ENCODE peak calls at places on chromosomes 11 and 22, in ten cellular contexts. O is SK-N-SH; W is CD8-positive, alpha-beta T cell; C is A549; I is right lobe of liver; P is neural progenitor cell; N is left ventricle myocardium inferior; X is H1; G is pancreas; T is tibial nerve. M is an unnamed sample.
A peak's percentile ranks its signal among the peaks of the same experiment; 100 is the strongest.

GRCh38 chr11:64534391-64534801 is 56.6 kb upstream of the SLC22A12 start:
- DNase-seq in O (no peak), W (no peak), G (peak; percentile 28), N (no peak), T (no peak), I (no peak), P (no peak), C (no peak), X (no peak), M (no peak)

GRCh38 chr11:35918716-35919115 is 25.1 kb upstream of the LDLRAD3 start:
- DNase-seq in P (peak; percentile 19), I (no peak), W (no peak), O (no peak), N (no peak), C (no peak), G (no peak), T (no peak), X (no peak), M (no peak)

GRCh38 chr11:82315093-82315492 is 418.6 kb downstream of the FAM181B start:
- DNase-seq in P (peak; percentile 70), O (peak; percentile 16), N (no peak), C (no peak), W (no peak), T (peak; percentile 12), X (peak; percentile 15), G (no peak), I (no peak), M (no peak)

GRCh38 chr22:22110548-22111266 is 128.1 kb upstream of the TOP3B start:
- DNase-seq in P (peak; percentile 62), N (no peak), C (peak; percentile 52), G (no peak), O (peak; percentile 76), I (no peak), W (no peak), T (no peak), X (no peak), M (peak; percentile 26)

GRCh38 chr11:22304337-22304961 is 33.7 kb upstream of the SLC17A6 start:
- DNase-seq in P (peak; percentile 55), G (no peak), O (peak; percentile 44), T (no peak), W (no peak), C (peak; percentile 21), I (no peak), N (no peak), X (no peak), M (no peak)

GRCh38 chr11:66327171-66328035 is 8.8 kb downstream of the RIN1 start:
- DNase-seq in C (no peak), P (no peak), O (peak; percentile 33), G (no peak), T (no peak), X (no peak), N (no peak), I (no peak), W (no peak), M (no peak)

GRCh38 chr11:96279421-96280290 is 63.3 kb downstream of the MAML2 start:
- DNase-seq in G (no peak), W (no peak), T (no peak), P (no peak), N (no peak), I (no peak), C (no peak), X (no peak), O (no peak), M (no peak)

GRCh38 chr11:697028-697491 is 1.4 kb downstream of the TMEM80 start:
- DNase-seq in W (no peak), T (no peak), C (no peak), X (no peak), O (no peak), I (no peak), P (no peak), G (no peak), N (no peak), M (peak; percentile 65)

GRCh38 chr22:50320116-50320515 is 6.7 kb downstream of the DENND6B start:
- DNase-seq in N (no peak), G (no peak), C (no peak), W (no peak), P (no peak), I (no peak), T (no peak), O (no peak), X (no peak), M (no peak)

GRCh38 chr22:42937164-42937854 is 77.6 kb downstream of the PACSIN2 start:
- DNase-seq in P (no peak), X (no peak), W (no peak), N (no peak), I (no peak), G (no peak), C (peak; percentile 57), O (no peak), T (no peak), M (no peak)

GRCh38 chr22:34070051-34070450 is 149.8 kb upstream of the LARGE1 start:
- DNase-seq in N (no peak), X (no peak), W (no peak), P (no peak), O (no peak), G (no peak), I (no peak), C (no peak), T (no peak), M (no peak)

GRCh38 chr11:70400643-70401042 is 2.3 kb downstream of the CTTN start:
- DNase-seq in P (no peak), C (no peak), N (no peak), G (no peak), W (no peak), O (no peak), T (no peak), I (no peak), X (no peak), M (no peak)

GRCh38 chr11:128711136-128711535 is 17.3 kb downstream of the FLI1 start:
- DNase-seq in C (no peak), I (no peak), P (no peak), W (no peak), N (no peak), X (no peak), O (no peak), G (no peak), T (no peak), M (no peak)

GRCh38 chr22:35838849-35839646 is 121.4 kb downstream of the APOL5 start:
- DNase-seq in T (peak; percentile 57), C (no peak), O (no peak), X (no peak), P (peak; percentile 68), G (no peak), W (no peak), I (no peak), N (no peak), M (peak; percentile 50)

GRCh38 chr22:41563051-41563711 is 2.4 kb downstream of the CSDC2 start:
- DNase-seq in O (no peak), G (no peak), C (peak; percentile 44), T (no peak), I (no peak), X (no peak), P (no peak), N (no peak), W (no peak), M (no peak)

GRCh38 chr22:33917744-33918406 is 2.4 kb downstream of the LARGE1 start:
- DNase-seq in G (no peak), T (no peak), I (no peak), C (no peak), W (no peak), N (no peak), O (peak; percentile 39), X (no peak), P (peak; percentile 64), M (no peak)

DNA sequence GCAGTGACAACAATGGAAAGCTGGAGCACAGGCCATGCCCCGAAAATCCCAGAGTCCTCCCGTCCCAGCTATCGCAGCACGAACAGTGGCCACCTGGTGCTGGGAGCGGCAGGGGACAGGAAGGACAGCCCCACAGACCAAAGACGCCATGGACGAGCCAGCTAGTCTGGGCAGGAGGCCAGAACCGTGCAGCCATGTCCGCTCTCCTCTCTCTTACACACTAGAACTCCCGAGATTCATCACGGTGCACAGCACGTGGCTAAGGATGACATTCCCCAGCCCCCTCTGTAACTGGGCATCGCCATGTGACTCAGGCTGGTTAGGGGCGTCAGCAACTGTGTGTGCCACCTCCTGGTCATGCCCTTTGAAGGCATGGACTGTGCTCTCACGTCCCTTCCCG is 4.6 kb downstream of the CDPF1 start:
- DNase-seq in N (peak; percentile 82), P (no peak), X (no peak), I (peak; percentile 78), W (no peak), T (no peak), G (no peak), O (peak; percentile 46), C (no peak), M (no peak)
- TF ChIP-seq CTCF in N (no peak), P (no peak), X (no peak), I (no peak), W (no peak), T (no peak), G (no peak), O (no peak), C (no peak), M (no peak)

GRCh38 chr11:2144549-2145220 is 5.5 kb upstream of the IGF2 start:
- DNase-seq in P (no peak), I (no peak), W (no peak), G (no peak), O (no peak), C (no peak), N (no peak), X (no peak), T (no peak), M (no peak)
- H3K4me3 ChIP-seq in P (no peak overlapping the region), I (no peak overlapping the region), W (no peak overlapping the region), G (no peak overlapping the region), O (no peak overlapping the region), C (no peak overlapping the region), N (peak overlapping the region; percentile 50), X (no peak overlapping the region), T (no peak overlapping the region), M (no peak overlapping the region)

GRCh38 chr22:46251266-46251665 is 1.2 kb upstream of the CDPF1 start:
- DNase-seq in O (no peak), G (no peak), I (no peak), N (no peak), P (no peak), W (no peak), C (no peak), T (no peak), X (no peak), M (no peak)
- H3K27ac ChIP-seq in O (no peak overlapping the region), G (no peak overlapping the region), I (no peak overlapping the region), N (peak overlapping the region; percentile 96), P (no peak overlapping the region), W (no peak overlapping the region), C (no peak overlapping the region), T (peak overlapping the region; percentile 94), X (no peak overlapping the region), M (no peak overlapping the region)

DNA sequence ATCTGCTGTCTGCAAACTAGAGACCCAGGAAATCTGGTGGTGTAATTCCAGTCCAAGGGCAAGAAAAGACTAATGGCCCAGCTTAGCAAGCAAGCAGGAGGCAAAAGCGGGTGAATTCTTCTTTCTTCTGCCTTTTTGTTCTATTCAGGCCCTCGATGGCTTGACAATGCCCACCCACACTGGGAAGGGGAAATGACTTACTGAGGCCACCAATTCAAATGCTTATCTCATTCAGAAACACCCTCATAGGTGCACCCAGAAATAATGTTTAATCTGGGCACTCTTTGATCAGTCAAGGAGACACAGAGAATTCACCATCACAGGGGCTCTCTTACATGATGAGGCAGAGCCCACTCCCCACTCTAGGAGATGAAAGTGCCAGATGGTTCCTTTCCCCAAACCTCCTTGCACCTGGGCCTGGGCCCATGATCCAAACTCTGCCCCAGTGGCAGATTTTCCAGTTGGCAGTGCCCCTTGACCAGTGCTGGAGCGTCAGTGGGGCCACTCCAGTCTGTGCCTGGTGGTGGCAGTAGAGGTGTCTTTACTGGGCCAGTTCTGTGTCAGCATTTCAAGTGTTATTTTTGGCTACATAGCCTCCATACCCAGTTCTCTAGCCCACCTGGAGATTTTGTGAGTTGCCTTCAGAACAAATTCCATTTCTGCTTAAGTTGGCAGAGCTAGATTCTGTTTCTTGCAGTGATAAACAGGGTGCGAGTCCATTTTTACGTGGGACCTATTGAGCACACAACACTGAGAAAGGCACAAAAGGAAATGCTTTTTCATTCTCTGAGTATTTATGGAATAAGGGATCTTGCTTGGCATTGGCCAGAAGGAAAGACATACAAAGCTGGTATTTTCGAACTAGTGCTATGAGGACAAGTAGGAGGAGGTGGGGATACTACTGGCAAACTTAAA is 7.5 kb downstream of the ELMOD1 start:
- DNase-seq in I (peak; percentile 72), W (no peak), G (no peak), C (peak; percentile 22), T (no peak), O (peak; percentile 45), N (no peak), X (no peak), P (peak; percentile 58), M (no peak)
- TF ChIP-seq CTCF in I (peak; percentile 57), W (no peak), G (no peak), C (no peak), T (no peak), O (peak; percentile 54), N (peak; percentile 28), X (peak; percentile 77), P (peak; percentile 67), M (peak; percentile 41)